ENCODE peak calls at places on chromosomes 3 and 15, in eight cellular contexts. D, X, G, B, R, J, Z and P are unnamed samples. For H3K4me1, the result is how much of the 10 kb centered on the place peaks cover.

GRCh38 chr3:147651107-147651506 is 241.9 kb downstream of the ZIC1 start:
- DNase-seq in J (peak), G (no peak), B (no peak), X (no peak), D (no peak), R (no peak), Z (no peak), P (no peak)

GRCh38 chr3:11570251-11570650 is 73.5 kb downstream of the VGLL4 start:
- DNase-seq in B (no peak), X (no peak), R (no peak), Z (no peak), G (no peak), J (no peak), D (no peak), P (no peak)

GRCh38 chr15:55654541-55654940 is 66.4 kb upstream of the PYGO1 start:
- DNase-seq in R (no peak), X (no peak), Z (no peak), J (peak), B (no peak), G (no peak), D (no peak), P (no peak)

GRCh38 chr15:60299452-60300047 is 98.2 kb downstream of the ANXA2 start:
- DNase-seq in D (peak), J (peak), G (peak), Z (peak), X (peak), R (no peak), B (peak), P (no peak)

GRCh38 chr3:52986938-52987337 is 58.9 kb downstream of the SFMBT1 start:
- DNase-seq in B (peak), J (peak), Z (no peak), R (no peak), D (no peak), G (peak), X (no peak), P (no peak)

GRCh38 chr3:37279226-37279625 is 104.8 kb upstream of the LRRFIP2 start:
- DNase-seq in Z (no peak), D (no peak), X (no peak), R (no peak), J (no peak), G (no peak), B (no peak), P (no peak)

GRCh38 chr3:49869525-49870126 is at the start of gene CAMKV:
- DNase-seq in D (no peak), Z (no peak), G (peak), B (peak), X (no peak), R (no peak), J (no peak), P (no peak)

GRCh38 chr15:52100807-52101206 is 11.8 kb downstream of the BCL2L10 start:
- DNase-seq in J (peak), D (peak), R (peak), X (peak), B (no peak), G (no peak), Z (peak), P (no peak)

GRCh38 chr3:116083686-116084085 is 361.6 kb downstream of the LSAMP start:
- DNase-seq in G (no peak), B (no peak), R (no peak), J (peak), D (peak), Z (no peak), X (no peak), P (no peak)

GRCh38 chr15:34655198-34655770 is 71.8 kb upstream of the GOLGA8B start:
- DNase-seq in G (no peak), X (no peak), R (no peak), J (no peak), D (no peak), Z (no peak), B (no peak), P (no peak)

GRCh38 chr3:46017720-46018119 is 9.6 kb downstream of the XCR1 start:
- DNase-seq in J (no peak), B (no peak), R (no peak), G (no peak), X (no peak), Z (no peak), D (peak), P (no peak)

GRCh38 chr3:16596352-16597032 is 8.7 kb downstream of the DAZL start:
- DNase-seq in X (no peak), D (no peak), G (no peak), Z (no peak), B (no peak), R (no peak), J (no peak), P (no peak)

GRCh38 chr3:194871143-194871863 is 185.6 kb downstream of the FAM43A start:
- DNase-seq in Z (peak), G (peak), J (peak), D (peak), X (peak), B (peak), R (peak), P (no peak)

GRCh38 chr3:113018461-113019181 is 27.8 kb downstream of the GTPBP8 start:
- DNase-seq in R (no peak), D (peak), J (peak), B (peak), Z (no peak), G (no peak), X (no peak), P (no peak)

GRCh38 chr3:193711165-193711485 is 118.1 kb downstream of the OPA1 start:
- DNase-seq in J (no peak), G (peak), B (peak), Z (no peak), X (no peak), R (no peak), D (no peak), P (no peak)

GRCh38 chr3:122079524-122079923 is 24.4 kb downstream of the CD86 start:
- DNase-seq in B (no peak), G (no peak), Z (no peak), R (no peak), D (no peak), X (no peak), J (no peak), P (no peak)

GRCh38 chr3:122078235-122078935 is 23.2 kb downstream of the CD86 start:
- DNase-seq in G (no peak), B (no peak), Z (no peak), D (no peak), R (no peak), X (no peak), J (no peak), P (no peak)

GRCh38 chr3:122077293-122078234 is 22.4 kb downstream of the CD86 start:
- DNase-seq in R (no peak), X (no peak), J (no peak), D (no peak), Z (no peak), G (no peak), B (no peak), P (no peak)

GRCh38 chr3:122076414-122077292 is 21.5 kb downstream of the CD86 start:
- DNase-seq in Z (no peak), D (no peak), X (no peak), G (no peak), R (no peak), J (no peak), B (no peak), P (no peak)

GRCh38 chr3:122074621-122075265 is 19.6 kb downstream of the CD86 start:
- DNase-seq in R (no peak), X (no peak), D (no peak), B (no peak), G (no peak), Z (no peak), J (no peak), P (peak)
- H3K27ac ChIP-seq in R (no peak), X (no peak), D (no peak), B (no peak), G (no peak), Z (no peak), J (no peak), P (no peak)

GRCh38 chr3:188326968-188327367 is 173.0 kb downstream of the LPP start:
- DNase-seq in B (no peak), X (no peak), D (no peak), R (no peak), J (peak), Z (no peak), G (no peak), P (no peak)
- H3K4me1 ChIP-seq in B (under half), X (under half), D (under half), R (under half), J (under half), Z (under half), G (under half), P (half or more)

GRCh38 chr15:98547741-98548166 is 100.6 kb upstream of the IGF1R start:
- DNase-seq in Z (peak), B (peak), X (peak), J (peak), R (no peak), D (no peak), G (peak), P (no peak)
- H3K27ac ChIP-seq in Z (peak), B (no peak), X (peak), J (no peak), R (no peak), D (no peak), G (no peak), P (peak)

GRCh38 chr3:24286405-24286804 is 208.2 kb downstream of the THRB start:
- DNase-seq in X (no peak), R (no peak), G (no peak), D (no peak), Z (no peak), B (no peak), J (no peak), P (no peak)
- H3K4me1 ChIP-seq in X (under half), R (under half), G (under half), D (under half), Z (under half), B (under half), J (under half), P (under half)

DNA sequence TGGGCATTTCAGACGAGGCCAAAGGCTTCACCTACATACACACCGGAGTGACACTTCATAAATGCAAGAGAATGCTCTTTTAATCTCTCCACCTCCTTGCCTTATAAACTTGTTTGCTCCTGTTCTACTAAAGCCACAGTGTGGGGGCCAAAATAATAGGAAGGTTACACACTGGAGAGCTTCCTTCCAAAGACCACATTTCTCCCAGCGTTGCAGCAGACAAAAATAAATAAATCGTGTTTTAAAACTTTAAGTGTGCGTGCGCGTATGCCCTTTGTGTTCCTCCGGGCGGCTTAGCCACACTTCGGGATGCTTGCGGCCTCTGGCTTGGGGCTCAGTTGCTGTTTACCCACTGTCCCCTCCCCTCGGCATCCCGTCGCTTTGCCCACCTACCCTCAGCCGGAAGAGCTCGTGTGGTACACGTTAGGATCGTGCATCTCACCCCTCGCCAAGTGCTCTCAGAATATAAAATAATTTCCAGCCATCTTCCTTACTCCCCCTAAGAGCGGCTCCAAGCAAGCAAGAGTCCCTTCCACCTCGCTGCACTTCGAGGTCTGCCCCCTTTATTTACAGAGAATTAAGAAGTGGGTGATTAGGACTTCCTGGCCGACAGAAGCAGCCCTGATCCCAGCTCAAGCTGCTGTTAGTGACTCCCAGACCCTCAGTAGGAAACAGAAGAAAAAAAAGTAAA is 3.3 kb downstream of the MEIS2 start:
- DNase-seq in X (peak), Z (no peak), J (no peak), R (no peak), G (no peak), B (peak), D (no peak), P (no peak)
- H3K27ac ChIP-seq in X (peak), Z (peak), J (peak), R (no peak), G (no peak), B (no peak), D (no peak), P (peak)

DNA sequence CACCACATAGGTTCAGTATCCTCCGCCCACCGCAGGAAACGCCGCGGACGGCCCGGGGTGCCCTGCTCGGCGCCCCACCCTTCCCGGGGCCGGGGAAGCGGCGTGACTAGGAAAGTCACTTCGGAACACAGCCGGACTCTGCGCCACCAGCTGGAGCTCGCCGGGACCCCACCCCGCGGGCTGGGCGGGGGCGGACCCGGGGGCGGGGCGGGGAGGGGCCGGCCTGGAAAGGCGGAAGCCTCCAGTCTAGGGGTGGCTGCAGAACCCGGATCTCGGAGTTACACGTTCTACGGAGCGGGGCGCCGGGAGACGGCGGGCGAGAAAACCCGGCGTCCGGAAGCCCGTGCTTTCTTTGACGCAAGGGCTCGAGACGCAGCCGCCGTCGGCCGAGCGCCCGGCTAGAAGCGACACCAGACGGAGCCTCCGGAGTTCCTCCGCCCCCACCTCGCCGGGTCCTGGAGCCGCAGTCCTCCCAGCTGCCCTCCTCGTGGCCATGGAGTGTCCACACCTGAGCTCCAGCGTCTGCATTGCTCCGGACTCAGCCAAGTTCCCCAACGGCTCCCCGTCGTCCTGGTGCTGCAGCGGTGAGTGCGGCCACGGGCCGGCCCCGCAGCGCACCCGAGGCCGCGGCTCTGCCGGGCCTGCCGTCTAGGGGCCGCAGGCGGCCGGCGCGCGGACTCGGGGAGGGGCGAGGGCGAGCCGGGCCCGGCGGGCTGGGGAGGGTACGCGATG is at the start of gene USP3:
- DNase-seq in G (peak), B (peak), D (peak), J (peak), R (peak), Z (peak), X (peak), P (peak)
- H3K4me1 ChIP-seq in G (under half), B (under half), D (under half), J (under half), R (half or more), Z (under half), X (under half), P (half or more)

DNA sequence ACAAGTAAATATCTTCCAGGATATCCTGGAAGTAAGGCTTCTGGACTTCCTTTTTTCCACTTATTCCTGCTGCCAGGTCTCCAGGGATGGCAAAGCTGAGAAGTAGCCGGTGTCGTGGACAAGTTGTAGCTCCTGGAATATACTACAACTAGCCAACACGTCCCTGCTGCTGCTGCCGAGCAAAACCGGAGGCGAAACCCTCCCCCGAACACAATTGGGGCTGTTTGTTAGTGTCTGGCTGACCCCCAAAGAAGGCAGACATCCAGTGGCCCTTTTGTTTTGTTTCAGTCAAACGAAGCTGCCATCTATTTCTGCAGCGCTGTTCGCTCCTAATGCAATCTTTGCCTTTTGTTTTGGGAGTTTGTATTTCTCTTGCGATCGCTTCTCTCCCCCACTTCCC is 45.3 kb upstream of the EIF5A2 start:
- DNase-seq in B (peak), Z (no peak), R (no peak), J (no peak), D (no peak), X (no peak), G (no peak), P (no peak)
- H3K27ac ChIP-seq in B (no peak), Z (no peak), R (no peak), J (no peak), D (no peak), X (no peak), G (no peak), P (no peak)

GRCh38 chr3:100107227-100107626 is 7.1 kb downstream of the FILIP1L start:
- DNase-seq in R (no peak), X (no peak), Z (no peak), J (peak), G (no peak), B (no peak), D (peak), P (no peak)
- H3K4me1 ChIP-seq in R (under half), X (under half), Z (under half), J (under half), G (under half), B (under half), D (under half), P (under half)

GRCh38 chr15:75698399-75698747 is 14.3 kb downstream of the CSPG4 start:
- DNase-seq in Z (no peak), X (no peak), G (no peak), B (no peak), J (no peak), R (no peak), D (no peak), P (no peak)
- H3K27ac ChIP-seq in Z (no peak), X (peak), G (no peak), B (no peak), J (no peak), R (no peak), D (no peak), P (peak)

GRCh38 chr3:171876651-171877272 is 33.6 kb downstream of the TMEM212 start:
- DNase-seq in J (peak), R (no peak), Z (no peak), X (no peak), B (no peak), D (peak), G (no peak), P (no peak)

GRCh38 chr3:171874251-171874679 is 31.1 kb downstream of the TMEM212 start:
- DNase-seq in D (peak), B (no peak), Z (no peak), J (peak), X (no peak), G (peak), R (peak), P (no peak)

GRCh38 chr3:171874879-171875278 is 31.7 kb downstream of the TMEM212 start:
- DNase-seq in Z (no peak), R (no peak), G (no peak), J (peak), D (no peak), B (no peak), X (no peak), P (no peak)

GRCh38 chr3:171873561-171873960 is 30.4 kb downstream of the TMEM212 start:
- DNase-seq in D (no peak), G (no peak), B (no peak), R (no peak), Z (no peak), X (no peak), J (peak), P (no peak)

DNA sequence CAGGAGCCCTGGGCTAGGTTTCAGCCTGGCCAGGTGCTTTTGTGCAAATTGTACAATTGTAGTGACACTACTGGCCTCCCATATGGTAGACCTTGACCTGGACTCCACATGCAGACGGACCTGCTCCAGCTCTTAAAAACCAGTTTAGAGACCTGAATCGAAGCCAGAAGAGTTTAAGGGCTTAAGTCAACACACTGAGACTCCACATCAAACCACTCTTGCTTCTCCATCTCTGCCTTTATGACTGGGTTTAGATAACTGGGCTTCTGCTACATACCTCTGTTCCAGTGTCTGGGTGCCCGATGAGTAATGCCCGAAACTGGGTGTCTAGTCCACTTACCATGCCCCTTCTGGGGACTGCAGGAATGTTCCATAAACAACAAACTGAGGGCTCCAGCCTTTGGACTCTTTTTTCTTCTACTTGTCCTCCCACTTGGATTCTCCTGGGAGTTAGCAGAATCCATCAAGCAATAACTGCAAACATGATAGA is 32.8 kb downstream of the TMEM212 start:
- DNase-seq in Z (no peak), X (peak), J (peak), G (no peak), B (no peak), R (peak), D (peak), P (no peak)
- H3K4me1 ChIP-seq in Z (under half), X (under half), J (under half), G (under half), B (under half), R (half or more), D (under half), P (half or more)